ENCODE peak calls at places on chromosomes 3 and 15, in ten cellular contexts. C, P, J, U, R, Q, K, M, B and T are unnamed samples.

GRCh38 chr3:127389415-127389814 is 101.6 kb upstream of the PRR20G start:
- DNase-seq in C (no peak), P (peak), J (no peak), U (no peak), R (no peak), Q (no peak), K (no peak), M (no peak), B (no peak), T (no peak)

GRCh38 chr3:195911946-195912270 is 3.6 kb upstream of the TNK2 start:
- DNase-seq in C (no peak), P (peak), J (no peak), U (no peak), R (no peak), Q (no peak), K (no peak), M (no peak), B (no peak), T (no peak)

GRCh38 chr15:45642203-45642932 is 7.5 kb downstream of the SQOR start:
- DNase-seq in C (no peak), P (peak), J (no peak), U (no peak), R (no peak), Q (peak), K (no peak), M (no peak), B (no peak), T (peak)

GRCh38 chr3:195385526-195385925 is 57.3 kb downstream of the ACAP2 start:
- DNase-seq in C (no peak), P (peak), J (no peak), U (no peak), R (no peak), Q (peak), K (no peak), M (no peak), B (no peak), T (no peak)

GRCh38 chr3:170598091-170598502 is 12.2 kb upstream of the SLC7A14 start:
- DNase-seq in C (no peak), P (no peak), J (no peak), U (no peak), R (no peak), Q (no peak), K (no peak), M (no peak), B (no peak), T (no peak)

GRCh38 chr3:23653647-23654525 is 151.9 kb upstream of the UBE2E1 start:
- DNase-seq in C (no peak), P (no peak), J (no peak), U (no peak), R (no peak), Q (no peak), K (no peak), M (no peak), B (peak), T (no peak)

GRCh38 chr15:73927003-73927475 is 777 bp downstream of the LOXL1 start:
- DNase-seq in C (no peak), P (peak), J (peak), U (peak), R (peak), Q (no peak), K (peak), M (peak), B (peak), T (no peak)

GRCh38 chr15:70197318-70197944 is 99.7 kb upstream of the TLE3 start:
- DNase-seq in C (no peak), P (peak), J (no peak), U (no peak), R (no peak), Q (no peak), K (no peak), M (no peak), B (no peak), T (no peak)

GRCh38 chr3:152155246-152155645 is 113.5 kb upstream of the MBNL1 start:
- DNase-seq in C (no peak), P (no peak), J (no peak), U (no peak), R (no peak), Q (no peak), K (no peak), M (no peak), B (no peak), T (no peak)

GRCh38 chr3:127544806-127545545 is 45.6 kb downstream of the TPRA1 start:
- DNase-seq in C (no peak), P (no peak), J (no peak), U (no peak), R (no peak), Q (no peak), K (no peak), M (no peak), B (no peak), T (no peak)

GRCh38 chr3:123449092-123449985 is 449 bp upstream of the ADCY5 start:
- DNase-seq in C (no peak), P (peak), J (no peak), U (no peak), R (peak), Q (peak), K (peak), M (no peak), B (no peak), T (no peak)

GRCh38 chr15:60695713-60696522 is 217.0 kb upstream of the ICE2 start:
- DNase-seq in C (no peak), P (no peak), J (peak), U (peak), R (no peak), Q (peak), K (no peak), M (peak), B (no peak), T (no peak)

GRCh38 chr3:189195302-189195701 is 23.5 kb downstream of the TPRG1 start:
- DNase-seq in C (no peak), P (peak), J (no peak), U (no peak), R (no peak), Q (no peak), K (no peak), M (no peak), B (peak), T (no peak)

GRCh38 chr3:13159890-13160289 is 86.7 kb upstream of the IQSEC1 start:
- DNase-seq in C (no peak), P (peak), J (no peak), U (no peak), R (no peak), Q (no peak), K (no peak), M (no peak), B (no peak), T (no peak)

GRCh38 chr3:42680256-42680655 is 5.1 kb upstream of the KLHL40 start:
- DNase-seq in C (no peak), P (peak), J (no peak), U (no peak), R (no peak), Q (peak), K (no peak), M (no peak), B (no peak), T (peak)

GRCh38 chr3:118380576-118380975 is 654.1 kb downstream of the IGSF11 start:
- DNase-seq in C (no peak), P (peak), J (no peak), U (no peak), R (no peak), Q (no peak), K (no peak), M (no peak), B (no peak), T (no peak)

GRCh38 chr15:67114846-67115521 is 49.6 kb downstream of the SMAD3 start:
- DNase-seq in C (no peak), P (peak), J (no peak), U (no peak), R (no peak), Q (peak), K (no peak), M (no peak), B (no peak), T (no peak)

GRCh38 chr3:52670621-52671521 is 14.8 kb downstream of the PBRM1 start:
- DNase-seq in C (peak), P (peak), J (no peak), U (peak), R (no peak), Q (peak), K (peak), M (no peak), B (no peak), T (peak)

GRCh38 chr3:180594631-180595348 is 7.2 kb upstream of the TTC14 start:
- DNase-seq in C (no peak), P (peak), J (no peak), U (no peak), R (no peak), Q (peak), K (no peak), M (no peak), B (peak), T (peak)

GRCh38 chr3:163422671-163423070 is 1655.6 kb downstream of the SI start:
- DNase-seq in C (no peak), P (peak), J (no peak), U (no peak), R (no peak), Q (no peak), K (no peak), M (no peak), B (peak), T (no peak)

GRCh38 chr15:56047354-56047753 is 53.9 kb upstream of the NEDD4 start:
- DNase-seq in C (no peak), P (peak), J (no peak), U (no peak), R (no peak), Q (no peak), K (no peak), M (no peak), B (no peak), T (no peak)

GRCh38 chr15:85306946-85307686 is 73.3 kb upstream of the AKAP13 start:
- DNase-seq in C (no peak), P (no peak), J (no peak), U (no peak), R (no peak), Q (no peak), K (peak), M (no peak), B (peak), T (no peak)

GRCh38 chr3:177141899-177142651 is 55.2 kb downstream of the TBL1XR1 start:
- DNase-seq in C (no peak), P (no peak), J (no peak), U (no peak), R (no peak), Q (no peak), K (no peak), M (no peak), B (no peak), T (no peak)

GRCh38 chr15:65212097-65212496 is 824 bp upstream of the CILP start:
- DNase-seq in C (peak), P (no peak), J (peak), U (peak), R (no peak), Q (no peak), K (no peak), M (no peak), B (peak), T (peak)

GRCh38 chr15:79978694-79979519 is 7.9 kb upstream of the BCL2A1 start:
- DNase-seq in C (no peak), P (peak), J (no peak), U (no peak), R (no peak), Q (peak), K (peak), M (no peak), B (peak), T (peak)

GRCh38 chr3:78398401-78398800 is 1358.5 kb downstream of the ROBO2 start:
- DNase-seq in C (no peak), P (no peak), J (no peak), U (no peak), R (no peak), Q (no peak), K (no peak), M (no peak), B (no peak), T (no peak)

GRCh38 chr3:129855454-129856419 is 37.8 kb downstream of the TMCC1 start:
- DNase-seq in C (no peak), P (peak), J (no peak), U (no peak), R (no peak), Q (peak), K (no peak), M (no peak), B (no peak), T (peak)

GRCh38 chr3:113166719-113167492 is 44.5 kb upstream of the BOC start:
- DNase-seq in C (no peak), P (peak), J (no peak), U (no peak), R (peak), Q (peak), K (peak), M (no peak), B (no peak), T (no peak)

GRCh38 chr3:156474560-156475389 is 80.1 kb downstream of the SSR3 start:
- DNase-seq in C (peak), P (peak), J (no peak), U (no peak), R (peak), Q (no peak), K (no peak), M (no peak), B (no peak), T (peak)

GRCh38 chr3:150078983-150079739 is 108.5 kb upstream of the PFN2 start:
- DNase-seq in C (no peak), P (peak), J (no peak), U (no peak), R (peak), Q (peak), K (peak), M (no peak), B (peak), T (peak)

GRCh38 chr3:42042747-42043115 is 48.4 kb upstream of the TRAK1 start:
- DNase-seq in C (no peak), P (peak), J (no peak), U (no peak), R (no peak), Q (no peak), K (no peak), M (no peak), B (no peak), T (peak)

GRCh38 chr3:150286390-150287147 is 121.5 kb upstream of the TSC22D2 start:
- DNase-seq in C (peak), P (peak), J (no peak), U (peak), R (no peak), Q (peak), K (peak), M (no peak), B (peak), T (peak)

GRCh38 chr15:60399931-60400330 is 2.1 kb upstream of the ANXA2 start:
- DNase-seq in C (no peak), P (peak), J (no peak), U (no peak), R (no peak), Q (peak), K (no peak), M (no peak), B (no peak), T (peak)

GRCh38 chr3:4845882-4846281 is 133.4 kb upstream of the BHLHE40 start:
- DNase-seq in C (no peak), P (no peak), J (no peak), U (peak), R (no peak), Q (no peak), K (no peak), M (no peak), B (no peak), T (no peak)

GRCh38 chr3:185207931-185208746 is 45.7 kb downstream of the EHHADH start:
- DNase-seq in C (no peak), P (peak), J (no peak), U (no peak), R (peak), Q (peak), K (no peak), M (no peak), B (no peak), T (peak)

GRCh38 chr3:97658670-97659285 is 105.8 kb upstream of the ARL6 start:
- DNase-seq in C (peak), P (peak), J (no peak), U (no peak), R (peak), Q (peak), K (no peak), M (no peak), B (peak), T (peak)

GRCh38 chr15:22839046-22839705 is 710 bp downstream of the NIPA2 start:
- DNase-seq in C (no peak), P (peak), J (no peak), U (no peak), R (no peak), Q (no peak), K (no peak), M (no peak), B (no peak), T (no peak)

GRCh38 chr15:45454825-45455224 is 67.7 kb downstream of the SLC30A4 start:
- DNase-seq in C (peak), P (peak), J (no peak), U (peak), R (no peak), Q (peak), K (peak), M (peak), B (peak), T (peak)

GRCh38 chr3:196274585-196274984 is 12.9 kb downstream of the PCYT1A start:
- DNase-seq in C (peak), P (peak), J (no peak), U (peak), R (no peak), Q (peak), K (no peak), M (no peak), B (peak), T (no peak)

GRCh38 chr3:33439421-33440327 is 531 bp downstream of the UBP1 start:
- DNase-seq in C (peak), P (peak), J (peak), U (peak), R (no peak), Q (peak), K (peak), M (no peak), B (peak), T (peak)